ENCODE peak calls at places on chromosomes 11 and 22, in five cellular contexts. One of them, this sample, is unnamed.

GRCh38 chr22:44131412-44131811 is 49.3 kb upstream of the PARVG start:
- DNase-seq in CD8-positive, alpha-beta T cell: no peak
- DNase-seq in AG04450: no peak
- DNase-seq in heart left ventricle: no peak
- DNase-seq in IMR-90: no peak
- DNase-seq in this sample: no peak

GRCh38 chr11:10973416-10973815 is 115.6 kb upstream of the ZBED5 start:
- DNase-seq in CD8-positive, alpha-beta T cell: no peak
- DNase-seq in AG04450: no peak
- DNase-seq in heart left ventricle: no peak
- DNase-seq in IMR-90: no peak
- DNase-seq in this sample: no peak

GRCh38 chr22:22103078-22103593 is 120.5 kb upstream of the TOP3B start:
- DNase-seq in CD8-positive, alpha-beta T cell: no peak
- DNase-seq in AG04450: no peak
- DNase-seq in heart left ventricle: no peak
- DNase-seq in IMR-90: no peak
- DNase-seq in this sample: no peak

GRCh38 chr11:87143663-87144062 is 105.9 kb downstream of the TMEM135 start:
- DNase-seq in CD8-positive, alpha-beta T cell: no peak
- DNase-seq in AG04450: no peak
- DNase-seq in heart left ventricle: no peak
- DNase-seq in IMR-90: no peak
- DNase-seq in this sample: no peak

GRCh38 chr22:49727191-49727880 is 100.3 kb downstream of the BRD1 start:
- DNase-seq in CD8-positive, alpha-beta T cell: no peak
- DNase-seq in AG04450: no peak
- DNase-seq in heart left ventricle: no peak
- DNase-seq in IMR-90: no peak
- DNase-seq in this sample: no peak

GRCh38 chr11:28674432-28675076 is 566.4 kb downstream of the METTL15 start:
- DNase-seq in CD8-positive, alpha-beta T cell: no peak
- DNase-seq in AG04450: no peak
- DNase-seq in heart left ventricle: no peak
- DNase-seq in IMR-90: peak; percentile 67
- DNase-seq in this sample: peak; percentile 95

GRCh38 chr11:125448136-125448535 is 47.9 kb downstream of the FEZ1 start:
- DNase-seq in CD8-positive, alpha-beta T cell: no peak
- DNase-seq in AG04450: no peak
- DNase-seq in heart left ventricle: no peak
- DNase-seq in IMR-90: peak; percentile 75
- DNase-seq in this sample: peak; percentile 7

GRCh38 chr11:10511046-10511711 is 29.8 kb downstream of the RNF141 start:
- DNase-seq in CD8-positive, alpha-beta T cell: no peak
- DNase-seq in AG04450: no peak
- DNase-seq in heart left ventricle: no peak
- DNase-seq in IMR-90: no peak
- DNase-seq in this sample: no peak

GRCh38 chr11:117232911-117233409 is 489 bp downstream of the RNF214 start:
- DNase-seq in CD8-positive, alpha-beta T cell: no peak
- DNase-seq in AG04450: no peak
- DNase-seq in heart left ventricle: no peak
- DNase-seq in IMR-90: no peak
- DNase-seq in this sample: peak; percentile 41

GRCh38 chr11:33910261-33910959 is 18.5 kb upstream of the LMO2 start:
- DNase-seq in CD8-positive, alpha-beta T cell: no peak
- DNase-seq in AG04450: no peak
- DNase-seq in heart left ventricle: no peak
- DNase-seq in IMR-90: no peak
- DNase-seq in this sample: no peak

GRCh38 chr22:44269757-44270555 is 42.8 kb downstream of the SHISAL1 start:
- DNase-seq in CD8-positive, alpha-beta T cell: no peak
- DNase-seq in AG04450: no peak
- DNase-seq in heart left ventricle: no peak
- DNase-seq in IMR-90: no peak
- DNase-seq in this sample: no peak

GRCh38 chr11:102453286-102453797 is 777 bp upstream of the TMEM123 start:
- DNase-seq in CD8-positive, alpha-beta T cell: no peak
- DNase-seq in AG04450: no peak
- DNase-seq in heart left ventricle: no peak
- DNase-seq in IMR-90: no peak
- DNase-seq in this sample: no peak

GRCh38 chr11:65440831-65441499 is 18.4 kb downstream of the NEAT1 start:
- DNase-seq in CD8-positive, alpha-beta T cell: no peak
- DNase-seq in AG04450: no peak
- DNase-seq in heart left ventricle: no peak
- DNase-seq in IMR-90: peak; percentile 43
- DNase-seq in this sample: peak; percentile 26

GRCh38 chr22:31048570-31048969 is 32.5 kb upstream of the SMTN start:
- DNase-seq in CD8-positive, alpha-beta T cell: no peak
- DNase-seq in AG04450: no peak
- DNase-seq in heart left ventricle: no peak
- DNase-seq in IMR-90: no peak
- DNase-seq in this sample: no peak

GRCh38 chr11:84140386-84141169 is 854.4 kb upstream of the CCDC90B start:
- DNase-seq in CD8-positive, alpha-beta T cell: no peak
- DNase-seq in AG04450: no peak
- DNase-seq in heart left ventricle: no peak
- DNase-seq in IMR-90: no peak
- DNase-seq in this sample: no peak

GRCh38 chr11:57751676-57752253 is at the start of gene BTBD18:
- DNase-seq in CD8-positive, alpha-beta T cell: no peak
- DNase-seq in AG04450: no peak
- DNase-seq in heart left ventricle: peak; percentile 36
- DNase-seq in IMR-90: peak; percentile 58
- DNase-seq in this sample: peak; percentile 72

GRCh38 chr11:128193633-128194032 is 393.7 kb downstream of the ETS1 start:
- DNase-seq in CD8-positive, alpha-beta T cell: no peak
- DNase-seq in AG04450: no peak
- DNase-seq in heart left ventricle: no peak
- DNase-seq in IMR-90: no peak
- DNase-seq in this sample: no peak

GRCh38 chr11:30422389-30422788 is 99.5 kb downstream of the ARL14EP start:
- DNase-seq in CD8-positive, alpha-beta T cell: no peak
- DNase-seq in AG04450: no peak
- DNase-seq in heart left ventricle: no peak
- DNase-seq in IMR-90: no peak
- DNase-seq in this sample: no peak

GRCh38 chr11:12019337-12019736 is 10.9 kb upstream of the DKK3 start:
- DNase-seq in CD8-positive, alpha-beta T cell: no peak
- DNase-seq in AG04450: no peak
- DNase-seq in heart left ventricle: no peak
- DNase-seq in IMR-90: peak; percentile 87
- DNase-seq in this sample: no peak

GRCh38 chr22:49323751-49324415 is 503.8 kb downstream of the BRD1 start:
- DNase-seq in CD8-positive, alpha-beta T cell: no peak
- DNase-seq in AG04450: no peak
- DNase-seq in heart left ventricle: no peak
- DNase-seq in IMR-90: no peak
- DNase-seq in this sample: no peak

GRCh38 chr22:29133603-29134133 is 60.8 kb downstream of the KREMEN1 start:
- DNase-seq in CD8-positive, alpha-beta T cell: no peak
- DNase-seq in AG04450: no peak
- DNase-seq in heart left ventricle: no peak
- DNase-seq in IMR-90: no peak
- DNase-seq in this sample: no peak

GRCh38 chr22:19811211-19811621 is 43.5 kb downstream of the GNB1L start:
- DNase-seq in CD8-positive, alpha-beta T cell: no peak
- DNase-seq in AG04450: no peak
- DNase-seq in heart left ventricle: no peak
- DNase-seq in IMR-90: no peak
- DNase-seq in this sample: no peak

GRCh38 chr22:16783930-16784354 is 41.3 kb downstream of the XKR3 start:
- DNase-seq in CD8-positive, alpha-beta T cell: no peak
- DNase-seq in AG04450: no peak
- DNase-seq in heart left ventricle: no peak
- DNase-seq in IMR-90: no peak
- DNase-seq in this sample: no peak

GRCh38 chr22:25176175-25176574 is 23.5 kb upstream of the CRYBB3 start:
- DNase-seq in CD8-positive, alpha-beta T cell: no peak
- DNase-seq in AG04450: no peak
- DNase-seq in heart left ventricle: no peak
- DNase-seq in IMR-90: no peak
- DNase-seq in this sample: no peak

GRCh38 chr11:123122852-123123251 is 60.9 kb upstream of the HSPA8 start:
- DNase-seq in CD8-positive, alpha-beta T cell: no peak
- DNase-seq in AG04450: no peak
- DNase-seq in heart left ventricle: no peak
- DNase-seq in IMR-90: no peak
- DNase-seq in this sample: no peak

DNA sequence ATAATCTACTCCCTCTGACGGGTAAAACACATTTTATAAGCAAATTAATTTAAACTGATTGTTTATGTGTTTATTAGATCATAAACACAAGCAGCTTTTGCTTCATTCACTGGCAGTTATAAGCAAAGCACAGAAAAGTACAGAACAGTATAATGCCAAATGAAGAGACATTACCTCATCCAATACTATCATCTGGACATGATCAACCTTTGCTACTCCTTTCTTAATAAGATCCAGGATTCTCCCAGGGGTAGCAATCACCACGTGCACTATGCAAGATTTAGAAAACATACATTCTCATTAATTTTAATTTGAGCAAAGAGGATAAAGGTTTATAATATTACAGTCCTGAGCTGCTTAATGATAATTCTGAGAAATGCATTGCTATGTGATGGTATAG is 27.9 kb downstream of the DDX6 start:
- DNase-seq in CD8-positive, alpha-beta T cell: no peak
- DNase-seq in AG04450: no peak
- DNase-seq in heart left ventricle: no peak
- DNase-seq in IMR-90: no peak
- DNase-seq in this sample: no peak
- H3K27me3 ChIP-seq in CD8-positive, alpha-beta T cell: no peaks in the 10 kb centered on the region
- H3K27me3 ChIP-seq in AG04450: no peaks in the 10 kb centered on the region
- H3K27me3 ChIP-seq in heart left ventricle: no peaks in the 10 kb centered on the region
- H3K27me3 ChIP-seq in IMR-90: no peaks in the 10 kb centered on the region
- H3K27me3 ChIP-seq in this sample: no peaks in the 10 kb centered on the region

DNA sequence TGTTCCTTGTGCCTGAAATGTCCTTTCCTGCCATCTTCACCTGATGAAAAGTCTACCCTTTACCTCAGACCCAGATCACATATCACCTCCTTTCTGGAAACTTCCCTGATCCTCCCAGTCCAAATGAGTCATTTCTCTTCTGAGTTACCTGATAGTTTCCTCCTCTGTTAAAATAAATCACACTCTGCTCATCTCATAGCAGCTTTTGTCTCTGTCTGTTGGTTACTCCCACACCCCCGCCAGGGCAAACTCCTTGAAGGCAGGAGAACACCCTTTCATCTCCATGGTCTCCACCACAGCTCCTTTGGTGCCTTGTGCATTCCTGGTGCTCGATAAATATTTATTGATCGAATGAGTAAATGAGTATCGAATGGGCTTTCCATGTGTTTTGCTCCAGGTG is 178.0 kb downstream of the GRIK4 start:
- DNase-seq in CD8-positive, alpha-beta T cell: no peak
- DNase-seq in AG04450: no peak
- DNase-seq in heart left ventricle: no peak
- DNase-seq in IMR-90: no peak
- DNase-seq in this sample: no peak
- H3K27me3 ChIP-seq in CD8-positive, alpha-beta T cell: no peaks in the 10 kb centered on the region
- H3K27me3 ChIP-seq in AG04450: peaks cover 33% of the 10 kb centered on the region
- H3K27me3 ChIP-seq in heart left ventricle: peaks cover 11% of the 10 kb centered on the region
- H3K27me3 ChIP-seq in IMR-90: peaks cover 40% of the 10 kb centered on the region
- H3K27me3 ChIP-seq in this sample: peaks cover 35% of the 10 kb centered on the region

GRCh38 chr11:2868604-2869526 is 16.7 kb downstream of the CDKN1C start:
- DNase-seq in CD8-positive, alpha-beta T cell: no peak
- DNase-seq in AG04450: no peak
- DNase-seq in heart left ventricle: no peak
- DNase-seq in IMR-90: no peak
- DNase-seq in this sample: no peak
- H3K27me3 ChIP-seq in CD8-positive, alpha-beta T cell: peaks cover 8% of the 10 kb centered on the region
- H3K27me3 ChIP-seq in AG04450: peaks cover 67% of the 10 kb centered on the region
- H3K27me3 ChIP-seq in heart left ventricle: peaks cover 27% of the 10 kb centered on the region
- H3K27me3 ChIP-seq in IMR-90: peaks cover 67% of the 10 kb centered on the region
- H3K27me3 ChIP-seq in this sample: peaks cover 44% of the 10 kb centered on the region

GRCh38 chr22:21022955-21023614 is 8.1 kb downstream of the P2RX6 start:
- DNase-seq in CD8-positive, alpha-beta T cell: no peak
- DNase-seq in AG04450: no peak
- DNase-seq in heart left ventricle: no peak
- DNase-seq in IMR-90: no peak
- DNase-seq in this sample: no peak
- H3K27me3 ChIP-seq in CD8-positive, alpha-beta T cell: no peaks in the 10 kb centered on the region
- H3K27me3 ChIP-seq in AG04450: peaks cover 3% of the 10 kb centered on the region
- H3K27me3 ChIP-seq in heart left ventricle: no peaks in the 10 kb centered on the region
- H3K27me3 ChIP-seq in IMR-90: peaks cover 7% of the 10 kb centered on the region
- H3K27me3 ChIP-seq in this sample: peaks cover 27% of the 10 kb centered on the region

GRCh38 chr11:70402685-70403084 is 4.4 kb downstream of the CTTN start:
- DNase-seq in CD8-positive, alpha-beta T cell: no peak
- DNase-seq in AG04450: no peak
- DNase-seq in heart left ventricle: no peak
- DNase-seq in IMR-90: no peak
- DNase-seq in this sample: no peak

GRCh38 chr11:70404244-70404643 is 5.9 kb downstream of the CTTN start:
- DNase-seq in CD8-positive, alpha-beta T cell: no peak
- DNase-seq in AG04450: no peak
- DNase-seq in heart left ventricle: no peak
- DNase-seq in IMR-90: no peak
- DNase-seq in this sample: no peak

GRCh38 chr11:70407814-70408213 is 9.5 kb downstream of the CTTN start:
- DNase-seq in CD8-positive, alpha-beta T cell: no peak
- DNase-seq in AG04450: no peak
- DNase-seq in heart left ventricle: no peak
- DNase-seq in IMR-90: no peak
- DNase-seq in this sample: no peak

GRCh38 chr11:70407121-70407520 is 8.8 kb downstream of the CTTN start:
- DNase-seq in CD8-positive, alpha-beta T cell: no peak
- DNase-seq in AG04450: no peak
- DNase-seq in heart left ventricle: no peak
- DNase-seq in IMR-90: no peak
- DNase-seq in this sample: no peak

DNA sequence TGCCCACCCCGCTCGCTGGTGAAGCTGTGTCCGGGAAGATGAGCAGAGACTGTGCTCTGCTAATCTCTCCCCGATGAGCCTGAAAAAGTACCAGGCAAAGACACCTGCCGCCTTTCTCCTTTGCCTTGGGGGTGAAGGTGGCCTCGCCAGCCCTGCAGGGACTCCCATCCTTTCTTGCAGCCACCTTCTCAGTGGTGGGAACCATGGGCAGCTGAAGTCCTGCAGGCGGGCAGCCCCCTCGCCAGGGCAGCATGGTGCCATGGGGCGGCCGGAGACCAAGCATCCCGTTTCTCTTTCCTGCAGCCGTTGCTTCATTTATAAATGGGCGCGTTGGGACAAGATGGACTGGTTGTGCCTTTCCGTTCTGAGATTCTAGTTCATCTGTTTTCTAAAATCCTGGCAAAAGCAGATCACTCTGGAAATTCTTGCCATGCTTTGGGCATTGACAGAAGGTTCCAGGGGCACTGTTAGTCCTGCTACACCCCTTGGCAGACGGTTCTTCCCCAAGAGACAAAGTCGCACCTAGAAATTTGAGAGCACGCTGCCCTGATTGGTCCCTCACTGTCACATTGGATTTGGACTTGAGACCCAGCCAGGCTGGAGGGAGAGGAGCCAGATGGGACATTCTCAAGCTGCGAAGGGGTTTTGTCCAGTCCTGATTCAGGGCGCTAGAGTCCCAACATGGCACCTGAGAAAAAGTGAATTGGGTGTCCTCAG is 7.5 kb downstream of the CTTN start:
- DNase-seq in CD8-positive, alpha-beta T cell: no peak
- DNase-seq in AG04450: no peak
- DNase-seq in heart left ventricle: no peak
- DNase-seq in IMR-90: no peak
- DNase-seq in this sample: no peak
- H3K27me3 ChIP-seq in CD8-positive, alpha-beta T cell: no peaks in the 10 kb centered on the region
- H3K27me3 ChIP-seq in AG04450: no peaks in the 10 kb centered on the region
- H3K27me3 ChIP-seq in heart left ventricle: no peaks in the 10 kb centered on the region
- H3K27me3 ChIP-seq in IMR-90: no peaks in the 10 kb centered on the region
- H3K27me3 ChIP-seq in this sample: no peaks in the 10 kb centered on the region